ENCODE peak calls at places on chromosome 17, in four cellular contexts. One of them, this sample, is unnamed.

GRCh38 chr17:79670537-79671386 is 59.9 kb upstream of the RBFOX3 start:
- DNase-seq in esophagus squamous epithelium: no peak
- DNase-seq in lower lobe of right lung: no peak
- DNase-seq in Peyer's patch: no peak
- DNase-seq in this sample: no peak

GRCh38 chr17:39618252-39618913 is 8.4 kb upstream of the PPP1R1B start:
- DNase-seq in esophagus squamous epithelium: no peak
- DNase-seq in lower lobe of right lung: no peak
- DNase-seq in Peyer's patch: no peak
- DNase-seq in this sample: no peak

GRCh38 chr17:66540131-66540781 is 237.8 kb downstream of the PRKCA start:
- DNase-seq in esophagus squamous epithelium: no peak
- DNase-seq in lower lobe of right lung: no peak
- DNase-seq in Peyer's patch: no peak
- DNase-seq in this sample: no peak

GRCh38 chr17:50495918-50496317 is 12.3 kb upstream of the MYCBPAP start:
- DNase-seq in esophagus squamous epithelium: no peak
- DNase-seq in lower lobe of right lung: no peak
- DNase-seq in Peyer's patch: no peak
- DNase-seq in this sample: no peak

GRCh38 chr17:55458287-55458900 is 36.8 kb upstream of the MMD start:
- DNase-seq in esophagus squamous epithelium: no peak
- DNase-seq in lower lobe of right lung: no peak
- DNase-seq in Peyer's patch: no peak
- DNase-seq in this sample: no peak

GRCh38 chr17:30278032-30278431 is 13.7 kb downstream of the BLMH start:
- DNase-seq in esophagus squamous epithelium: no peak
- DNase-seq in lower lobe of right lung: no peak
- DNase-seq in Peyer's patch: no peak
- DNase-seq in this sample: no peak

GRCh38 chr17:45172541-45173286 is 11.0 kb downstream of the HEXIM2 start:
- DNase-seq in esophagus squamous epithelium: no peak
- DNase-seq in lower lobe of right lung: peak
- DNase-seq in Peyer's patch: peak
- DNase-seq in this sample: no peak

GRCh38 chr17:12605222-12605621 is 60.5 kb upstream of the MYOCD start:
- DNase-seq in esophagus squamous epithelium: no peak
- DNase-seq in lower lobe of right lung: no peak
- DNase-seq in Peyer's patch: no peak
- DNase-seq in this sample: no peak

GRCh38 chr17:77690271-77691161 is 268.0 kb upstream of the TNRC6C start:
- DNase-seq in esophagus squamous epithelium: no peak
- DNase-seq in lower lobe of right lung: no peak
- DNase-seq in Peyer's patch: no peak
- DNase-seq in this sample: no peak

GRCh38 chr17:79779088-79779529 is 1.2 kb downstream of the CBX2 start:
- DNase-seq in esophagus squamous epithelium: no peak
- DNase-seq in lower lobe of right lung: peak
- DNase-seq in Peyer's patch: no peak
- DNase-seq in this sample: no peak

GRCh38 chr17:79627766-79628690 is 17.2 kb upstream of the RBFOX3 start:
- DNase-seq in esophagus squamous epithelium: no peak
- DNase-seq in lower lobe of right lung: peak
- DNase-seq in Peyer's patch: peak
- DNase-seq in this sample: peak

GRCh38 chr17:76155988-76156661 is 15.1 kb upstream of the FOXJ1 start:
- DNase-seq in esophagus squamous epithelium: no peak
- DNase-seq in lower lobe of right lung: no peak
- DNase-seq in Peyer's patch: no peak
- DNase-seq in this sample: no peak

GRCh38 chr17:28057731-28058246 is 15.3 kb downstream of the NLK start:
- DNase-seq in esophagus squamous epithelium: no peak
- DNase-seq in lower lobe of right lung: no peak
- DNase-seq in Peyer's patch: no peak
- DNase-seq in this sample: no peak

GRCh38 chr17:81040791-81041337 is 5.9 kb downstream of the BAIAP2 start:
- DNase-seq in esophagus squamous epithelium: no peak
- DNase-seq in lower lobe of right lung: no peak
- DNase-seq in Peyer's patch: no peak
- DNase-seq in this sample: no peak

GRCh38 chr17:80352991-80353665 is 61.8 kb upstream of the ENDOV start:
- DNase-seq in esophagus squamous epithelium: no peak
- DNase-seq in lower lobe of right lung: no peak
- DNase-seq in Peyer's patch: peak
- DNase-seq in this sample: no peak

GRCh38 chr17:57251211-57251787 is 5.0 kb upstream of the MSI2 start:
- DNase-seq in esophagus squamous epithelium: no peak
- DNase-seq in lower lobe of right lung: no peak
- DNase-seq in Peyer's patch: no peak
- DNase-seq in this sample: no peak

GRCh38 chr17:81301195-81302144 is 6.4 kb upstream of the SLC38A10 start:
- DNase-seq in esophagus squamous epithelium: no peak
- DNase-seq in lower lobe of right lung: no peak
- DNase-seq in Peyer's patch: no peak
- DNase-seq in this sample: no peak

GRCh38 chr17:78785663-78786057 is 3.6 kb upstream of the CYTH1 start:
- DNase-seq in esophagus squamous epithelium: no peak
- DNase-seq in lower lobe of right lung: no peak
- DNase-seq in Peyer's patch: no peak
- DNase-seq in this sample: no peak

GRCh38 chr17:78706271-78706915 is 75.7 kb downstream of the CYTH1 start:
- DNase-seq in esophagus squamous epithelium: no peak
- DNase-seq in lower lobe of right lung: no peak
- DNase-seq in Peyer's patch: no peak
- DNase-seq in this sample: no peak

GRCh38 chr17:8002646-8003593 is 505 bp downstream of the GUCY2D start:
- DNase-seq in esophagus squamous epithelium: no peak
- DNase-seq in lower lobe of right lung: no peak
- DNase-seq in Peyer's patch: no peak
- DNase-seq in this sample: no peak
- TF ChIP-seq CTCF in esophagus squamous epithelium: no peak
- TF ChIP-seq CTCF in lower lobe of right lung: no peak
- TF ChIP-seq CTCF in Peyer's patch: no peak
- TF ChIP-seq CTCF in this sample: no peak

GRCh38 chr17:20009052-20009301 is 182 bp upstream of the SPECC1 start:
- DNase-seq in esophagus squamous epithelium: no peak
- DNase-seq in lower lobe of right lung: peak
- DNase-seq in Peyer's patch: no peak
- DNase-seq in this sample: no peak
- TF ChIP-seq CTCF in esophagus squamous epithelium: no peak
- TF ChIP-seq CTCF in lower lobe of right lung: no peak
- TF ChIP-seq CTCF in Peyer's patch: no peak
- TF ChIP-seq CTCF in this sample: no peak

GRCh38 chr17:36610472-36610871 is 9.1 kb downstream of the MRM1 start:
- DNase-seq in esophagus squamous epithelium: no peak
- DNase-seq in lower lobe of right lung: no peak
- DNase-seq in Peyer's patch: no peak
- DNase-seq in this sample: no peak

GRCh38 chr17:36608280-36608679 is 6.9 kb downstream of the MRM1 start:
- DNase-seq in esophagus squamous epithelium: no peak
- DNase-seq in lower lobe of right lung: peak
- DNase-seq in Peyer's patch: peak
- DNase-seq in this sample: no peak

GRCh38 chr17:36609498-36609862 is 8.1 kb downstream of the MRM1 start:
- DNase-seq in esophagus squamous epithelium: no peak
- DNase-seq in lower lobe of right lung: no peak
- DNase-seq in Peyer's patch: peak
- DNase-seq in this sample: no peak

GRCh38 chr17:36611345-36612072 is 10.1 kb downstream of the MRM1 start:
- DNase-seq in esophagus squamous epithelium: no peak
- DNase-seq in lower lobe of right lung: no peak
- DNase-seq in Peyer's patch: no peak
- DNase-seq in this sample: no peak

DNA sequence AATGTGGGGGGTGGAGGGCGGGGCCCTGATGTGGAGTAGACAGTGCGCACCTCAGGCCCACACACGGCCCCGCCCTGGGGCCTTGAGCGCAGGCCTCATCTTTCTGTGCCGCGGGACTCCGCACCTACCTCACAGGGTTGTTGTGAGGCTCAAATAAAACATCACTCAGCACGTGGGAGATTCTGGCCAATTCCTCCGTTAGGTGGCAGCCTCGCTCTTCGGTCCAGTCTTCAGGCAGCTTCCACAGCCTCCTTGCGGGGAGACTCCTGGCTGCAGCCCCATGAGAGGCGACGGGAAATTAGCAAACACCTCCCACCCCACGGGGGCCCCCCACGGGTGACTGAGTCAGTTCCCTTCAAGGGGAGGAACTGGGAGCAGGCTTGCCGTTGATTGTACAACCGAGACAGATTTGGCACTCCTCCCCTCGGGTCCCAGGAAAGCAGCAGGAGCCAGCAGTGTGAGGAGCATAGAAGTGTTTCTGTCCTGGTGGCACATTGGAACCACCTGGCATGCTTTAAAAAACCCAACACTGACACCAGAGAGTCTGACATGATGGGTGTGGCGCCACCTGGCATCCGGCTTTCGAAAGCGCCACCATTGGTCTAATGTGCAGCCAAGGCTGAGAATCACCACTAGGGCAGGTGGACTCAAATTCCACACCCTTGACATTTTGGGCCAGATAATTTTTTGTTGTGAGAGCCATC is 7.6 kb downstream of the MRM1 start:
- DNase-seq in esophagus squamous epithelium: no peak
- DNase-seq in lower lobe of right lung: peak
- DNase-seq in Peyer's patch: peak
- DNase-seq in this sample: peak
- TF ChIP-seq CTCF in esophagus squamous epithelium: peak
- TF ChIP-seq CTCF in lower lobe of right lung: peak
- TF ChIP-seq CTCF in Peyer's patch: no peak
- TF ChIP-seq CTCF in this sample: no peak

DNA sequence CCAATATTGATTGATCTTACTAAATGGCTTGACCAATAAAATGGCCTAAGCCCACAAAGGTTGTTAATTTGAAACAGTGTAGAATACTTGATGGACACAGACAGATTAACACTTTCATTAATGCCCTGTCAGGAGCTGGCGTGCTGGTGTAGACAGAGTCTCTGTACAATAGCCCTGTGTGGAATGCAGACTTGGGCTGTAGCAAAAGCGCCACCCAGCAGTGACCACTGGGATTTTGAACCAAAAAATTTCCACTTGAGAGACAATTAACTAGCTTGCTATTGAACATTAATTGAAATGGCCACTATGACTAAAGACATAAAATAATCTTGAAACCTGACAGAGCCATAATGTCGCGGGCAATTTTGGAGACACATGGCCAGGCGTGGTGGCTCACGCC is 19.7 kb upstream of the GUCY2D start:
- DNase-seq in esophagus squamous epithelium: no peak
- DNase-seq in lower lobe of right lung: no peak
- DNase-seq in Peyer's patch: no peak
- DNase-seq in this sample: no peak
- TF ChIP-seq CTCF in esophagus squamous epithelium: no peak
- TF ChIP-seq CTCF in lower lobe of right lung: peak
- TF ChIP-seq CTCF in Peyer's patch: no peak
- TF ChIP-seq CTCF in this sample: no peak

DNA sequence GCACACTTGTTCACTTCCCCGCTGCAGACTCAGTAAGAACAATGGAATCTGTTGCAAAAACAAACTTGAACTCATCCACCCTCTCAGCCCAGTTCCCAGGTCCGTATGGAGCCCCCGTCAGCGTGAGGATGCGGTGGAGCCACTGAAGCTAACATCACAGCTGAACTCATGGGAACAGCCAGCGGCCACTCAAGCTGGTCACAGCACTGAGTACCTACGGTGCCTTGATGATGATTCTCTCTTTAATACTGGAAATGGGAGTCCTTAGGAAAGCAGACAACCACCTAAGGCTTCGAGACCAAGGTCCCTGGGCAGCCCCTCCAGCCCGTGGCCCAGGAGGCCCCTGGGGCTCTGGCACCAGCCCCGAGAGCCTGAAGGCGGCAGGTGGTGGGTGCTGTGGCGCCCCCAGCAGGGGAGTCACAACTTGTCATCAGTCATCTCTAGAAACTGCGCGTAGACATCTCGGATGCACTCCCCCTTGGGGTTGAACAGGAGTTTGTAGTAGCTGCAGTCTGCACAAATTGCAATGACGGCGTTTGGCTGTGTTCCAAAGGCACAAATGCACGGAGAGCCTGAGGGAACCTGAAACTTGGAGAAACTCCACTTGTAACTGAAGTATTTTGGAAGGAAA is 31.0 kb upstream of the RHOT1 start:
- DNase-seq in esophagus squamous epithelium: no peak
- DNase-seq in lower lobe of right lung: no peak
- DNase-seq in Peyer's patch: no peak
- DNase-seq in this sample: no peak
- TF ChIP-seq CTCF in esophagus squamous epithelium: peak
- TF ChIP-seq CTCF in lower lobe of right lung: no peak
- TF ChIP-seq CTCF in Peyer's patch: no peak
- TF ChIP-seq CTCF in this sample: peak

GRCh38 chr17:14058051-14058450 is 11.3 kb upstream of the COX10 start:
- DNase-seq in esophagus squamous epithelium: no peak
- DNase-seq in lower lobe of right lung: no peak
- DNase-seq in Peyer's patch: no peak
- DNase-seq in this sample: no peak

GRCh38 chr17:14057591-14057990 is 11.7 kb upstream of the COX10 start:
- DNase-seq in esophagus squamous epithelium: no peak
- DNase-seq in lower lobe of right lung: no peak
- DNase-seq in Peyer's patch: no peak
- DNase-seq in this sample: no peak

GRCh38 chr17:14060706-14061105 is 8.6 kb upstream of the COX10 start:
- DNase-seq in esophagus squamous epithelium: no peak
- DNase-seq in lower lobe of right lung: no peak
- DNase-seq in Peyer's patch: no peak
- DNase-seq in this sample: no peak

GRCh38 chr17:14067347-14067746 is 2.0 kb upstream of the COX10 start:
- DNase-seq in esophagus squamous epithelium: no peak
- DNase-seq in lower lobe of right lung: no peak
- DNase-seq in Peyer's patch: no peak
- DNase-seq in this sample: no peak

GRCh38 chr17:14061666-14062560 is 7.4 kb upstream of the COX10 start:
- DNase-seq in esophagus squamous epithelium: no peak
- DNase-seq in lower lobe of right lung: no peak
- DNase-seq in Peyer's patch: no peak
- DNase-seq in this sample: no peak
- TF ChIP-seq CTCF in esophagus squamous epithelium: no peak
- TF ChIP-seq CTCF in lower lobe of right lung: no peak
- TF ChIP-seq CTCF in Peyer's patch: no peak
- TF ChIP-seq CTCF in this sample: no peak

This sample was measured in CD14-positive monocyte.